ENCODE peak calls at places on chromosome 1, in six cellular contexts. F is body of pancreas; D is CD4-positive, alpha-beta T cell; V is tibial artery; I is heart right ventricle; Z is cardiac muscle cell. W is an unnamed sample. For H3K27me3, the result is how much of the 10 kb centered on the place peaks cover.

GRCh38 chr1:208410409-208410808 is 166.2 kb upstream of the PLXNA2 start:
- DNase-seq in D (no peak), F (no peak), V (no peak), Z (no peak), I (no peak), W (no peak)

GRCh38 chr1:47423872-47424271 is 7.8 kb downstream of the FOXE3 start:
- DNase-seq in V (no peak), D (no peak), F (no peak), Z (no peak), I (no peak), W (no peak)

GRCh38 chr1:26961826-26962225 is 1.6 kb upstream of the KDF1 start:
- DNase-seq in V (no peak), D (no peak), I (no peak), F (no peak), Z (peak), W (no peak)

GRCh38 chr1:52102336-52103013 is 39.4 kb upstream of the ZFYVE9 start:
- DNase-seq in Z (no peak), D (no peak), F (no peak), I (no peak), V (no peak), W (no peak)

GRCh38 chr1:45246760-45247159 is 40.4 kb upstream of the ZSWIM5 start:
- DNase-seq in D (no peak), V (no peak), I (no peak), Z (peak), F (no peak), W (no peak)

GRCh38 chr1:163794551-163794950 is 472.8 kb downstream of the NUF2 start:
- DNase-seq in V (no peak), Z (no peak), I (no peak), D (no peak), F (no peak), W (no peak)

GRCh38 chr1:237235080-237235479 is 193.1 kb downstream of the RYR2 start:
- DNase-seq in Z (no peak), F (no peak), D (no peak), V (no peak), I (no peak), W (no peak)

GRCh38 chr1:107138767-107139445 is 1.9 kb upstream of the NTNG1 start:
- DNase-seq in F (no peak), V (no peak), I (no peak), D (no peak), Z (no peak), W (no peak)

GRCh38 chr1:47230692-47231313 is 1.2 kb downstream of the TAL1 start:
- DNase-seq in I (peak), D (no peak), Z (peak), V (no peak), F (no peak), W (no peak)

GRCh38 chr1:232306269-232306911 is 323.5 kb downstream of the SIPA1L2 start:
- DNase-seq in D (no peak), I (peak), F (peak), V (no peak), Z (peak), W (peak)

GRCh38 chr1:226988337-226988672 is 48.2 kb downstream of the COQ8A start:
- DNase-seq in F (no peak), Z (no peak), I (no peak), V (no peak), D (no peak), W (no peak)

GRCh38 chr1:36992139-36992940 is 42.0 kb downstream of the GRIK3 start:
- DNase-seq in F (no peak), V (no peak), I (no peak), Z (no peak), D (no peak), W (no peak)

GRCh38 chr1:36989260-36989659 is 45.1 kb downstream of the GRIK3 start:
- DNase-seq in V (no peak), I (no peak), D (no peak), F (no peak), Z (no peak), W (no peak)

GRCh38 chr1:36988741-36989193 is 45.5 kb downstream of the GRIK3 start:
- DNase-seq in I (no peak), D (no peak), V (no peak), F (no peak), Z (no peak), W (no peak)

GRCh38 chr1:36991551-36991950 is 42.8 kb downstream of the GRIK3 start:
- DNase-seq in Z (no peak), V (no peak), I (no peak), D (no peak), F (no peak), W (no peak)

GRCh38 chr1:36990928-36991327 is 43.4 kb downstream of the GRIK3 start:
- DNase-seq in V (no peak), D (no peak), I (no peak), F (no peak), Z (no peak), W (no peak)
- TF ChIP-seq CTCF in V (no peak), D (no peak), I (no peak), F (no peak), Z (no peak), W (no peak)

DNA sequence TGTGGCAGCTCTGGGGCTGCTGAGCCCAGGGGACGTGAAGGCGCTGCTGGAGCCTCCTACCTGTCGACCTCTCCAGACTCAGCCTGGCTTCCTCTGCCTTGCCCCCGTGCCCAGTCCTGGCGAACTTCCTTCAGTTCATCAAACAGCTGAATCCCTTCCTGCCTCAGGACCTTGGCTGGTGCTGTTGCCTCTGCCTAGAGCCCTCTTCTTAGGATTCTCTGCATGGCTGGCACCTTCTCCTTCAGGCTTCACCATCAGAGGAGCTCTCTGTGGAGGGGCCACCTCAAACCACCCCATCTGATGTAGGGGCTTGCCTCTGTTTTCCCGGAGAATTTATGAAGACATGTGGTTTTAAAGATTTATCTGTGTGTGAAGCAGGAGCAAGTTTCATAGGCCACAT is 23.4 kb upstream of the ATF3 start:
- DNase-seq in D (no peak), Z (no peak), I (no peak), V (no peak), F (no peak), W (no peak)
- H3K27me3 ChIP-seq in D (under half), Z (under half), I (under half), V (under half), F (under half), W (under half)

DNA sequence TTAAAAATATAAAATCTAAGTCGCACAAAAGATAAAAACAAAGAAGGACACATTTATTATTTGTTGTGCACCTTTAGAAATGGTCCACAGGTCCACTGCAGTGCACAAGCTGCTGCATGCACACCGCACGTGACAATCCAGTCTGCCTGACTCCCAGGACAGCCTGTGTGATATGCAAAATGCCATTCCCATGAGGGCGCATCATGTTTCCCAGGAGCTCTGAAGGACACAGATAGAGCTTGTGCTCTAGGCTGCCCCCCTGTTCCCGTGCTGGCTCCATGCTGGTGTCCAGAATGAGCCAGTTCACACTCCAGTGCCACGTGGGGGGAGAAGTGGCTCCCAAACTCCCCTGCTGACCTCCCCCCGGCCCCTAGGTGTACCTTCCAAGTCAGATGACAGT is 26.5 kb downstream of the RAB7B start:
- DNase-seq in Z (no peak), F (peak), I (peak), D (no peak), V (no peak), W (no peak)
- TF ChIP-seq CTCF in Z (no peak), F (no peak), I (no peak), D (no peak), V (no peak), W (no peak)

GRCh38 chr1:20189664-20190063 is 3.3 kb upstream of the PLA2G2C start:
- DNase-seq in I (no peak), F (no peak), Z (no peak), D (no peak), V (no peak), W (no peak)

GRCh38 chr1:20190256-20190655 is 3.9 kb upstream of the PLA2G2C start:
- DNase-seq in Z (no peak), V (no peak), D (no peak), F (no peak), I (no peak), W (no peak)

GRCh38 chr1:20187103-20187812 is 940 bp upstream of the PLA2G2C start:
- DNase-seq in V (no peak), F (peak), Z (no peak), I (no peak), D (peak), W (no peak)

GRCh38 chr1:20187813-20188454 is 1.6 kb upstream of the PLA2G2C start:
- DNase-seq in D (no peak), V (no peak), I (no peak), F (no peak), Z (no peak), W (no peak)

GRCh38 chr1:20188455-20188817 is 2.1 kb upstream of the PLA2G2C start:
- DNase-seq in Z (no peak), D (no peak), F (no peak), V (no peak), I (no peak), W (no peak)
- H3K27me3 ChIP-seq in Z (under half), D (under half), F (under half), V (under half), I (under half), W (under half)

DNA sequence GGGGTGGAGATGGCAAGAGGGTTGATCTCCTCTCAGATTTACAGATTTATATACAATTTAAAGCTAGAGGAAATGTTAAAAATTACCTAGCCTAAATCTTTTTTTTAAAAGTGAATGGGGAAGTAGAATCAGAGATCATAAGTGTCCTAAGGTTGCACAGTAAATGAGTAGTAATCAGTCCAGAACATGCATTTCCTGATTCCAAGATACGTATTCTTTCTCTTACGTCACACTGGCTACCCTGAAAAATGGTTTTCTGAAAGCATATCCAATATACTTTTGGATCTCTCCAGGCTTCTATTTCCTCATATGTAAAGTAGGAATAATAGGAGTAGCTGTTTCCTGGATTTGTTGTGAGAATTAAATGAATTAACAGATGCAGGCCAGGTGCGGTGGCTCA is 11.7 kb downstream of the GADD45A start:
- DNase-seq in I (no peak), F (no peak), Z (no peak), V (no peak), D (no peak), W (no peak)
- TF ChIP-seq CTCF in I (no peak), F (no peak), Z (no peak), V (no peak), D (no peak), W (no peak)

GRCh38 chr1:223716302-223716862 is 4.0 kb downstream of the CAPN2 start:
- DNase-seq in F (no peak), Z (peak), I (no peak), D (peak), V (no peak), W (no peak)
- H3K27me3 ChIP-seq in F (under half), Z (under half), I (under half), D (under half), V (under half), W (under half)

DNA sequence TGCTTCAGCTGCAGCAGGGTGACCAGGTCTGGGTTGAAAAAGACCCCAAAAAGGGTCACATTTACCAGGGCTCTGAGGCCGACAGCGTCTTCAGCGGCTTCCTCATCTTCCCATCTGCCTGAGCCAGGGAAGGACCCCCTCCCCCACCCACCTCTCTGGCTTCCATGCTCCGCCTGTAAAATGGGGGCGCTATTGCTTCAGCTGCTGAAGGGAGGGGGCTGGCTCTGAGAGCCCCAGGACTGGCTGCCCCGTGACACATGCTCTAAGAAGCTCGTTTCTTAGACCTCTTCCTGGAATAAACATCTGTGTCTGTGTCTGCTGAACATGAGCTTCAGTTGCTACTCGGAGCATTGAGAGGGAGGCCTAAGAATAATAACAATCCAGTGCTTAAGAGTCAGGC is 2.9 kb downstream of the C1QA start:
- DNase-seq in I (no peak), F (no peak), Z (peak), D (no peak), V (no peak), W (no peak)
- TF ChIP-seq CTCF in I (no peak), F (no peak), Z (peak), D (no peak), V (no peak), W (no peak)

W was measured in ascending aorta.